ENCODE peak calls at places on chromosome 15, in seven cellular contexts. J is mammary epithelial cell, Q is fibroblast of lung, U is colonic mucosa, K is HCT116, L is GM23248, P is NT2/D1. R is an unnamed sample. For H3K9me3 and H3K4me1, the result is how much of the 10 kb centered on the place peaks cover.

GRCh38 chr15:69755571-69756310 is 303.1 kb downstream of the RPLP1 start:
- DNase-seq in J (peak), Q (peak), U (peak), K (no peak), L (no peak), P (no peak), R (no peak)

GRCh38 chr15:41936649-41937567 is 35.4 kb downstream of the EHD4 start:
- DNase-seq in J (no peak), Q (peak), U (no peak), K (no peak), L (peak), P (no peak), R (no peak)

GRCh38 chr15:70795311-70795665 is 31.9 kb upstream of the UACA start:
- DNase-seq in J (peak), Q (peak), U (no peak), K (peak), L (peak), P (no peak), R (peak)

GRCh38 chr15:66622677-66623076 is 56.9 kb upstream of the LCTL start:
- DNase-seq in J (no peak), Q (no peak), U (peak), K (no peak), L (peak), P (no peak), R (peak)

GRCh38 chr15:80777137-80777536 is 2.0 kb upstream of the CEMIP start:
- DNase-seq in J (peak), Q (peak), U (peak), K (no peak), L (peak), P (no peak), R (peak)

GRCh38 chr15:81413851-81414250 is 39.8 kb upstream of the TMC3 start:
- DNase-seq in J (no peak), Q (no peak), U (no peak), K (no peak), L (no peak), P (no peak), R (no peak)

GRCh38 chr15:39171944-39172368 is 408.9 kb upstream of the THBS1 start:
- DNase-seq in J (peak), Q (peak), U (peak), K (peak), L (peak), P (peak), R (peak)

GRCh38 chr15:70165811-70166284 is 68.1 kb upstream of the TLE3 start:
- DNase-seq in J (no peak), Q (peak), U (no peak), K (no peak), L (peak), P (no peak), R (no peak)

GRCh38 chr15:94097567-94097966 is 133.8 kb upstream of the MCTP2 start:
- DNase-seq in J (no peak), Q (peak), U (no peak), K (no peak), L (peak), P (no peak), R (no peak)

GRCh38 chr15:68230157-68231100 is 901 bp upstream of the CLN6 start:
- DNase-seq in J (no peak), Q (no peak), U (no peak), K (no peak), L (peak), P (no peak), R (peak)

GRCh38 chr15:69172854-69173253 is 12.4 kb downstream of the GLCE start:
- DNase-seq in J (no peak), Q (no peak), U (peak), K (no peak), L (no peak), P (no peak), R (no peak)

GRCh38 chr15:49492834-49493233 is 69.8 kb downstream of the FGF7 start:
- DNase-seq in J (peak), Q (peak), U (no peak), K (no peak), L (peak), P (no peak), R (peak)

GRCh38 chr15:80844011-80844732 is 65.0 kb downstream of the CEMIP start:
- DNase-seq in J (peak), Q (peak), U (no peak), K (no peak), L (peak), P (peak), R (peak)

GRCh38 chr15:78263907-78264303 is 457 bp upstream of the DNAJA4 start:
- DNase-seq in J (no peak), Q (no peak), U (peak), K (no peak), L (no peak), P (no peak), R (no peak)
- H3K9ac ChIP-seq in J (no peak), Q (no peak), U (peak), K (peak), L (peak), P (no peak), R (peak)

DNA sequence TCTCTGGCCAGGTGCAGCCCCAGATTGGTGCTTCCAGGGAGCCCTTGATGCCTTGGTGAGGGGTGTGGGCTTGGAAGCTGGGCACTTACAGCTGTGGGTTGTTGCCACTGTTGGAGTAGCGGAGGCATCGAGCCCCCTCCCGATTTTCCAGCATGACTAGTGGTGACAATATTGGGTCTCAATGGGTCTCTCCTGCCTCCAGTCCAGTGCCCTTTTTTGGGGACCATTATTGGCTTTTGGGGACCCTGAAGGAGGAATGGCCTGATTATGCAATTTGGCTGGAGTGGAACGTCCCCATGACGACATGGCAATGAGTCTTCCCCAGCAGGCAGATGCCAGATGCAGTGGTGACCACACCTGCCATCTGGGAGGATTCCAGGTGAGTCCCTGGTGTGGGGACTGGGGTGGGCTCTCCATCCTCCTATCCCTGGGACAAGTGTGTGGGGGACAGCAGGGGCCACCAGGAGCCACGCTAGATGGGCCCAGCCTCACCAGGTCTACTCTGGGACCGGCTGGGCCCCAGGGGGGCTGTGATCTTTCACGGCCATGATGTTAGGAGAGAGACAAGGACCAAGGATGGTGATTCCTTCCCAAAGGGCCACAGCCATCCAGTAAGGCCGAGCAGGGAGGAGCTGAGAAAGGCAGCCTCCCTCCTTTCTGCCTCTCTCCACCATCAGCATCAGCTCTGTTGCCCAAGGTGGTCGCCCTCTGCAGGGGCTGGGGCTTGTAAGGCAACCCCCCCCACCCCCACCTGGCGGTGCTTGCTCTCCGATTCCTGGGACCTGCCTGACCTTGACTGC is 196.8 kb downstream of the GOLGA6L6 start:
- DNase-seq in J (peak), Q (no peak), U (no peak), K (no peak), L (no peak), P (no peak), R (no peak)
- H3K9me3 ChIP-seq in J (under half), Q (under half), U (under half), K (half or more), L (under half), P (under half), R (under half)

GRCh38 chr15:75198560-75199346 is 2.9 kb upstream of the C15orf39 start:
- DNase-seq in J (peak), Q (peak), U (no peak), K (peak), L (no peak), P (no peak), R (no peak)
- H3K4me1 ChIP-seq in J (under half), Q (under half), U (under half), K (under half), L (under half), P (under half), R (under half)

GRCh38 chr15:89143503-89144162 is 55.4 kb downstream of the ABHD2 start:
- DNase-seq in J (peak), Q (peak), U (no peak), K (no peak), L (peak), P (no peak), R (peak)
- H3K9ac ChIP-seq in J (no peak), Q (no peak), U (no peak), K (no peak), L (no peak), P (no peak), R (peak)

GRCh38 chr15:95682129-95682528 is 648.4 kb upstream of the NR2F2 start:
- DNase-seq in J (no peak), Q (no peak), U (no peak), K (no peak), L (no peak), P (no peak), R (no peak)

GRCh38 chr15:95684693-95685115 is 645.8 kb upstream of the NR2F2 start:
- DNase-seq in J (peak), Q (peak), U (no peak), K (peak), L (peak), P (no peak), R (peak)

GRCh38 chr15:95679847-95680582 is 650.5 kb upstream of the NR2F2 start:
- DNase-seq in J (no peak), Q (no peak), U (no peak), K (no peak), L (no peak), P (no peak), R (no peak)

GRCh38 chr15:95684126-95684525 is 646.4 kb upstream of the NR2F2 start:
- DNase-seq in J (no peak), Q (no peak), U (no peak), K (no peak), L (no peak), P (no peak), R (no peak)

GRCh38 chr15:95680693-95681092 is 649.8 kb upstream of the NR2F2 start:
- DNase-seq in J (no peak), Q (peak), U (no peak), K (no peak), L (no peak), P (no peak), R (no peak)
- H3K9me3 ChIP-seq in J (under half), Q (under half), U (under half), K (under half), L (under half), P (under half), R (under half)

R was measured in adipocyte.